ENCODE peak calls at places on chromosome 1, in seven cellular contexts. R is PC-9, X is epithelial cell of esophagus, O is left ventricle myocardium inferior, B is astrocyte of the cerebellum, F is esophagus squamous epithelium, A is tibial nerve. P is an unnamed sample.
A peak's percentile ranks its signal among the peaks of the same experiment; 100 is the strongest.

GRCh38 chr1:115929846-115930245 is 46.5 kb upstream of the SLC22A15 start:
- DNase-seq in X (peak; percentile 61), O (no peak), A (no peak), B (peak; percentile 77), F (no peak), R (no peak), P (peak; percentile 6)

GRCh38 chr1:109274533-109275476 is 8.1 kb downstream of the PSRC1 start:
- DNase-seq in F (no peak), B (no peak), O (peak; percentile 29), X (peak; percentile 96), R (peak; percentile 88), A (peak; percentile 86), P (no peak)

GRCh38 chr1:147612366-147612765 is 58.0 kb downstream of the ACP6 start:
- DNase-seq in F (no peak), B (no peak), X (no peak), O (no peak), A (no peak), R (no peak), P (no peak)

GRCh38 chr1:3697104-3697503 is 44.8 kb downstream of the TP73 start:
- DNase-seq in A (no peak), X (no peak), F (no peak), O (no peak), B (no peak), R (no peak), P (no peak)

GRCh38 chr1:147545133-147545532 is 3.8 kb downstream of the BCL9 start:
- DNase-seq in F (no peak), B (peak; percentile 65), A (no peak), O (no peak), R (peak; percentile 83), X (peak; percentile 95), P (peak; percentile 82)

GRCh38 chr1:107678993-107679392 is 286.0 kb downstream of the VAV3 start:
- DNase-seq in B (no peak), A (no peak), O (no peak), X (no peak), R (no peak), F (no peak), P (no peak)

GRCh38 chr1:229624906-229625871 is 733 bp downstream of the TAF5L start:
- DNase-seq in A (peak; percentile 6), R (peak; percentile 73), X (peak; percentile 64), B (no peak), O (peak; percentile 47), F (no peak), P (no peak)

GRCh38 chr1:244761279-244761678 is 74.2 kb upstream of the COX20 start:
- DNase-seq in A (no peak), X (no peak), B (no peak), F (no peak), R (no peak), O (no peak), P (no peak)

GRCh38 chr1:179550753-179551682 is 24.7 kb downstream of the NPHS2 start:
- DNase-seq in X (peak; percentile 74), R (peak; percentile 36), O (no peak), F (no peak), A (no peak), B (no peak), P (peak; percentile 10)

GRCh38 chr1:27031235-27032118 is 18.8 kb upstream of the TENT5B start:
- DNase-seq in O (peak; percentile 79), X (peak; percentile 94), A (no peak), R (peak; percentile 93), B (no peak), F (no peak), P (no peak)

GRCh38 chr1:58310881-58311280 is 235.6 kb downstream of the OMA1 start:
- DNase-seq in X (no peak), F (no peak), A (no peak), B (no peak), O (no peak), R (no peak), P (no peak)

GRCh38 chr1:44108971-44109370 is 9.7 kb upstream of the KLF17 start:
- DNase-seq in O (no peak), A (no peak), X (no peak), R (no peak), F (no peak), B (no peak), P (no peak)

GRCh38 chr1:18279713-18280074 is 172.1 kb downstream of the IGSF21 start:
- DNase-seq in X (no peak), A (no peak), R (no peak), F (no peak), O (no peak), B (no peak), P (no peak)

GRCh38 chr1:203607169-203607873 is 19.3 kb upstream of the ATP2B4 start:
- DNase-seq in B (peak; percentile 57), F (no peak), O (peak; percentile 41), X (peak; percentile 84), A (peak; percentile 39), R (peak; percentile 47), P (peak; percentile 59)

GRCh38 chr1:172143384-172144025 is 277.0 kb upstream of the C1orf105 start:
- DNase-seq in F (no peak), R (no peak), B (peak; percentile 86), A (no peak), O (no peak), X (peak; percentile 54), P (no peak)

GRCh38 chr1:46461809-46462448 is 27.7 kb upstream of the DMBX1 start:
- DNase-seq in R (no peak), A (no peak), F (no peak), X (no peak), B (no peak), O (no peak), P (no peak)

GRCh38 chr1:61244114-61244513 is 161.8 kb downstream of the NFIA start:
- DNase-seq in F (no peak), O (no peak), A (no peak), X (peak; percentile 16), B (peak; percentile 98), R (no peak), P (no peak)

GRCh38 chr1:64933296-64934070 is 32.9 kb downstream of the JAK1 start:
- DNase-seq in F (no peak), B (no peak), R (no peak), A (peak; percentile 62), O (no peak), X (peak; percentile 41), P (peak; percentile 75)

GRCh38 chr1:46533179-46533864 is 18.1 kb downstream of the KNCN start:
- DNase-seq in X (peak; percentile 42), F (no peak), R (peak; percentile 34), O (peak; percentile 41), A (no peak), B (no peak), P (no peak)

GRCh38 chr1:33339413-33339812 is 18.5 kb upstream of the A3GALT2 start:
- DNase-seq in F (no peak), A (no peak), R (no peak), X (no peak), O (no peak), B (no peak), P (no peak)

GRCh38 chr1:33343539-33343938 is 22.6 kb upstream of the A3GALT2 start:
- DNase-seq in F (no peak), R (no peak), B (no peak), O (no peak), X (no peak), A (no peak), P (no peak)

GRCh38 chr1:33341190-33341589 is 20.3 kb upstream of the A3GALT2 start:
- DNase-seq in X (peak; percentile 14), R (no peak), O (no peak), A (no peak), F (no peak), B (no peak), P (no peak)

GRCh38 chr1:33344896-33345295 is 24.0 kb upstream of the A3GALT2 start:
- DNase-seq in F (no peak), A (no peak), B (no peak), O (no peak), R (no peak), X (no peak), P (no peak)

GRCh38 chr1:33342041-33342723 is 21.3 kb upstream of the A3GALT2 start:
- DNase-seq in F (no peak), A (peak; percentile 79), B (peak; percentile 97), R (peak; percentile 50), O (peak; percentile 80), X (peak; percentile 91), P (peak; percentile 93)
- H3K4me3 ChIP-seq in F (no peak overlapping the region), A (peak overlapping the region; percentile 6), B (peak overlapping the region; percentile 5), R (peak overlapping the region; percentile 10), O (peak overlapping the region; percentile 46), X (no peak overlapping the region), P (peak overlapping the region; percentile 38)

GRCh38 chr1:212967767-212968166 is 17.4 kb downstream of the VASH2 start:
- DNase-seq in F (no peak), O (no peak), R (peak; percentile 11), A (no peak), B (no peak), X (peak; percentile 66), P (no peak)
- TF ChIP-seq CTCF in F (peak; percentile 52), O (peak; percentile 46), R (peak; percentile 60), A (no peak), B (peak; percentile 69), X (peak; percentile 60), P (peak; percentile 62)

DNA sequence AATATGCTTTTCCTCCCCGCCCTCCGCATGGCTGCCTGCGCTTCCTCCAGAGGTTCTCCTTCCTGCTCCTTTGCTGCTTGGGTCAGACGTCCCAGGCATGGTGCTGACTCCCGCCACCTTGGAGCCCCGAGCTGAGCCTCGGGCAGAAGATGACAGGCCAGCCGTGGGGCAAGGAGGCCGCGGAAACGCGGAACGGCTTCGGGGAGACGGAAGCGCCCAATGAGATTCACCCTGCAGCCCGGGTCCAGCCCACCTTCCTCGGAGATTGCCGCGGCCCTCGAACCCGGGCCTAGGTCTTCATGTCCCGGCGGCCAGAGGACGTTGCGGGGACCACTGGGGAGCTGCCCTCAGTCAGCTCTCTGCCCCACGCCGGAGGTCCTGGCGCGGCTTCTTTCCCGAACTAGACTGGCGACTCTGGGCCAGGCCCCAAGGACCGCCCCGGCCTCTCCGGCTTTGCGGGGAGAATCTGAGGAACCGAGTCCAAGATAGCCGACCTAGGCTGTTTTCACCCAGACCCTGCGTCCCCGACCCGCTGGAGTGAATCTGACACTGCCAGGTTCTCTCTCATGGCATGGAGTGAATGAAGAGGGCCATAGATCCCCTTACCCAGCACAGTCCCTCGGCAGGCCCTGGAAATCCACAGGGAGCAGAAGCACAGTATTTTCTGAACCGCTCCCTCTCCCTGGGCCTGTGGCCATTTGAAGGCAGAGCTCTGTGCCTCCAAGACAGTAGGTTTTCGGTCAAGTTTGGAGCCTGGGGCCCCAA is 9.8 kb upstream of the BARHL2 start:
- DNase-seq in A (no peak), R (no peak), O (no peak), X (no peak), F (no peak), B (no peak), P (no peak)
- H3K4me3 ChIP-seq in A (no peak overlapping the region), R (no peak overlapping the region), O (peak overlapping the region; percentile 58), X (no peak overlapping the region), F (no peak overlapping the region), B (no peak overlapping the region), P (no peak overlapping the region)

GRCh38 chr1:25743164-25744139 is 56.5 kb upstream of the SELENON start:
- DNase-seq in X (no peak), B (no peak), R (no peak), F (peak; percentile 16), O (peak; percentile 94), A (peak; percentile 95), P (no peak)

GRCh38 chr1:25746299-25747045 is 53.5 kb upstream of the SELENON start:
- DNase-seq in A (no peak), X (no peak), O (no peak), R (no peak), F (no peak), B (no peak), P (no peak)

GRCh38 chr1:25742316-25742715 is 57.7 kb upstream of the SELENON start:
- DNase-seq in R (no peak), A (no peak), X (no peak), O (no peak), F (no peak), B (no peak), P (no peak)

GRCh38 chr1:25744636-25745425 is 55.2 kb upstream of the SELENON start:
- DNase-seq in X (no peak), R (no peak), O (no peak), B (no peak), F (no peak), A (no peak), P (no peak)

GRCh38 chr1:25744140-25744581 is 55.8 kb upstream of the SELENON start:
- DNase-seq in X (peak; percentile 68), R (peak; percentile 28), F (no peak), A (peak; percentile 72), B (no peak), O (peak; percentile 73), P (no peak)
- TF ChIP-seq CTCF in X (peak; percentile 72), R (peak; percentile 40), F (peak; percentile 55), A (peak; percentile 61), B (peak; percentile 47), O (peak; percentile 70), P (peak; percentile 67)

P was measured in epithelial cell of proximal tubule.